ENCODE peak calls at places on chromosome 6, in ten cellular contexts. One of them, this sample, is unnamed.

GRCh38 chr6:170485159-170485558 is 67.9 kb downstream of the PSMB1 start:
- DNase-seq in mammary epithelial cell: no peak
- DNase-seq in IMR-90: no peak
- DNase-seq in H1: no peak
- DNase-seq in adipocyte: peak; percentile 12
- DNase-seq in colonic mucosa: no peak
- DNase-seq in PC-3: no peak
- DNase-seq in kidney: no peak
- DNase-seq in NT2/D1: no peak
- DNase-seq in DND-41: no peak
- DNase-seq in this sample: no peak

GRCh38 chr6:14804001-14804401 is 441.9 kb upstream of the JARID2 start:
- DNase-seq in mammary epithelial cell: peak; percentile 80
- DNase-seq in IMR-90: no peak
- DNase-seq in H1: no peak
- DNase-seq in adipocyte: peak; percentile 26
- DNase-seq in colonic mucosa: no peak
- DNase-seq in PC-3: no peak
- DNase-seq in kidney: no peak
- DNase-seq in NT2/D1: no peak
- DNase-seq in DND-41: no peak
- DNase-seq in this sample: no peak

GRCh38 chr6:21109421-21110178 is 484.0 kb upstream of the SOX4 start:
- DNase-seq in mammary epithelial cell: peak; percentile 60
- DNase-seq in IMR-90: peak; percentile 59
- DNase-seq in H1: no peak
- DNase-seq in adipocyte: peak; percentile 46
- DNase-seq in colonic mucosa: no peak
- DNase-seq in PC-3: peak; percentile 94
- DNase-seq in kidney: no peak
- DNase-seq in NT2/D1: no peak
- DNase-seq in DND-41: no peak
- DNase-seq in this sample: peak; percentile 93

GRCh38 chr6:149340200-149340599 is 22.7 kb downstream of the TAB2 start:
- DNase-seq in mammary epithelial cell: no peak
- DNase-seq in IMR-90: no peak
- DNase-seq in H1: no peak
- DNase-seq in adipocyte: no peak
- DNase-seq in colonic mucosa: no peak
- DNase-seq in PC-3: no peak
- DNase-seq in kidney: no peak
- DNase-seq in NT2/D1: no peak
- DNase-seq in DND-41: no peak
- DNase-seq in this sample: no peak

GRCh38 chr6:14765106-14765505 is 480.8 kb upstream of the JARID2 start:
- DNase-seq in mammary epithelial cell: peak; percentile 70
- DNase-seq in IMR-90: peak; percentile 44
- DNase-seq in H1: no peak
- DNase-seq in adipocyte: peak; percentile 25
- DNase-seq in colonic mucosa: no peak
- DNase-seq in PC-3: peak; percentile 49
- DNase-seq in kidney: no peak
- DNase-seq in NT2/D1: no peak
- DNase-seq in DND-41: no peak
- DNase-seq in this sample: peak; percentile 27

GRCh38 chr6:71321344-71321743 is 32.7 kb downstream of the OGFRL1 start:
- DNase-seq in mammary epithelial cell: no peak
- DNase-seq in IMR-90: no peak
- DNase-seq in H1: no peak
- DNase-seq in adipocyte: peak; percentile 42
- DNase-seq in colonic mucosa: no peak
- DNase-seq in PC-3: peak; percentile 7
- DNase-seq in kidney: no peak
- DNase-seq in NT2/D1: no peak
- DNase-seq in DND-41: no peak
- DNase-seq in this sample: no peak

GRCh38 chr6:21457647-21458046 is 135.9 kb upstream of the SOX4 start:
- DNase-seq in mammary epithelial cell: no peak
- DNase-seq in IMR-90: no peak
- DNase-seq in H1: no peak
- DNase-seq in adipocyte: no peak
- DNase-seq in colonic mucosa: no peak
- DNase-seq in PC-3: no peak
- DNase-seq in kidney: no peak
- DNase-seq in NT2/D1: no peak
- DNase-seq in DND-41: no peak
- DNase-seq in this sample: no peak

GRCh38 chr6:30727920-30728605 is 7.9 kb downstream of the TUBB start:
- DNase-seq in mammary epithelial cell: no peak
- DNase-seq in IMR-90: peak; percentile 71
- DNase-seq in H1: no peak
- DNase-seq in adipocyte: peak; percentile 36
- DNase-seq in colonic mucosa: no peak
- DNase-seq in PC-3: peak; percentile 36
- DNase-seq in kidney: peak; percentile 4
- DNase-seq in NT2/D1: no peak
- DNase-seq in DND-41: peak; percentile 21
- DNase-seq in this sample: no peak

DNA sequence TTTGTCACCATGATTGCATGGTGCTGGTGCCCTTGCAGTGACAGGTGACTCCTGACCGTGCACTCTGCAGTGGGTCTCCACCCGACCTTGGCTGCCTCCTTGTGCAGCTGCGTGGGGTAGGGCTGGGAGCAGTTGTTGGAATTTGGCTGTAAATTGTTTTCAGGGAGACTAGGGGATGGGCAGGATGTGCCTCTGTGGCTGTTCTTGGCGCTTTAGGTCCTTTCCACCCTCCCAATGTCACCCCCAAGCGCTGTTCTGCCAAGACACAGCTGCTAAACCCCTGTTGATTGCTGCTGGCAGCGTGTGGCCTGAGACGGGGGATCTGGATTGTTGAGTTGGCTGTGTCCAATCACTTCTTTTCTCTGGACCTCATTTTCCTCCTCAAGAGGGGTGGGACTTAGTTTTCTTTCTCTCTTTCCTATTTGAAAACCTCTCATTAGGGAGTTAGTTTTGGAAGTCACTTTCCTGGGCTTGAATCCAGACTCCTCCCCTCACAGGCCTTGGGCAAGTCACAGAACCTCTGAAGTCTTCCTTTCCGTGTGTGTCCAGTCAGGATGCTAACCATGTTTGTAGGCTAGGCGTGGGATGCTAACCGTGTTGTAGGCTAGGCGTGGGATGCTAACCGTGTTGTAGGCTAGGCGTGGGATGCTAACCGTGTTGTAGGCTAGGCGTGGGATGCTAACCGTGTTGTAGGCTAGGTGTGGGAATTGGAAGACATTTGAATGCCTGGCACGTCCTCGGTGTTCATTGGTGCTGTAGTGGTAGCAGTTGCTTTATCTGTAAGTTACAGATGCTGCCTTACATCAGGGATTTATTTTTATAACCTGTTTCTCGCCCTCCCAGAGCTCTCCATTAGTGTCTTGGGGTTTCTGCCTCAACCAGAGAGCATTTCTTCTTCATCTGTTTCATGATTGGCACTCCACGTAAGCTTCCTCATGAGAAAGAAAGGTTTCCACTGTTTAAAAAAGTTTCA is 8.6 kb downstream of the IGF2R start:
- DNase-seq in mammary epithelial cell: no peak
- DNase-seq in IMR-90: peak; percentile 69
- DNase-seq in H1: no peak
- DNase-seq in adipocyte: peak; percentile 34
- DNase-seq in colonic mucosa: no peak
- DNase-seq in PC-3: no peak
- DNase-seq in kidney: no peak
- DNase-seq in NT2/D1: no peak
- DNase-seq in DND-41: peak; percentile 55
- DNase-seq in this sample: peak; percentile 73
- H3K9ac ChIP-seq in mammary epithelial cell: no peak overlapping the region
- H3K9ac ChIP-seq in IMR-90: no peak overlapping the region
- H3K9ac ChIP-seq in H1: no peak overlapping the region
- H3K9ac ChIP-seq in adipocyte: no peak overlapping the region
- H3K9ac ChIP-seq in colonic mucosa: no peak overlapping the region
- H3K9ac ChIP-seq in PC-3: peak overlapping the region; percentile 88
- H3K9ac ChIP-seq in kidney: no peak overlapping the region
- H3K9ac ChIP-seq in NT2/D1: no peak overlapping the region
- H3K9ac ChIP-seq in DND-41: peak overlapping the region; percentile 69
- H3K9ac ChIP-seq in this sample: no peak overlapping the region

DNA sequence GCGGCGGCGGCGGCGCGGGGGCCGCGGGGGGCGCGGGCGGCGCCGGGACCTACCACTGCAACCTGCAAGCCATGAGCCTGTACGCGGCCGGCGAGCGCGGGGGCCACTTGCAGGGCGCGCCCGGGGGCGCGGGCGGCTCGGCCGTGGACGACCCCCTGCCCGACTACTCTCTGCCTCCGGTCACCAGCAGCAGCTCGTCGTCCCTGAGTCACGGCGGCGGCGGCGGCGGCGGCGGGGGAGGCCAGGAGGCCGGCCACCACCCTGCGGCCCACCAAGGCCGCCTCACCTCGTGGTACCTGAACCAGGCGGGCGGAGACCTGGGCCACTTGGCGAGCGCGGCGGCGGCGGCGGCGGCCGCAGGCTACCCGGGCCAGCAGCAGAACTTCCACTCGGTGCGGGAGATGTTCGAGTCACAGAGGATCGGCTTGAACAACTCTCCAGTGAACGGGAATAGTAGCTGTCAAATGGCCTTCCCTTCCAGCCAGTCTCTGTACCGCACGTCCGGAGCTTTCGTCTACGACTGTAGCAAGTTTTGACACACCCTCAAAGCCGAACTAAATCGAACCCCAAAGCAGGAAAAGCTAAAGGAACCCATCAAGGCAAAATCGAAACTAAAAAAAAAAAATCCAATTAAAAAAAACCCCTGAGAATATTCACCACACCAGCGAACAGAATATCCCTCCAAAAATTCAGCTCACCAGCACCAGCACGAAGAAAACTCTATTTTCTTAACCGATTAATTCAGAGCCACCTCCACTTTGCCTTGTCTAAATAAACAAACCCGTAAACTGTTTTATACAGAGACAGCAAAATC is 2.1 kb downstream of the FOXC1 start:
- DNase-seq in mammary epithelial cell: peak; percentile 47
- DNase-seq in IMR-90: peak; percentile 53
- DNase-seq in H1: no peak
- DNase-seq in adipocyte: peak; percentile 56
- DNase-seq in colonic mucosa: no peak
- DNase-seq in PC-3: peak; percentile 36
- DNase-seq in kidney: peak; percentile 74
- DNase-seq in NT2/D1: no peak
- DNase-seq in DND-41: no peak
- DNase-seq in this sample: peak; percentile 32
- H3K9ac ChIP-seq in mammary epithelial cell: peak overlapping the region; percentile 86
- H3K9ac ChIP-seq in IMR-90: peak overlapping the region; percentile 100
- H3K9ac ChIP-seq in H1: no peak overlapping the region
- H3K9ac ChIP-seq in adipocyte: peak overlapping the region; percentile 81
- H3K9ac ChIP-seq in colonic mucosa: peak overlapping the region; percentile 24
- H3K9ac ChIP-seq in PC-3: peak overlapping the region; percentile 76
- H3K9ac ChIP-seq in kidney: peak overlapping the region; percentile 60
- H3K9ac ChIP-seq in NT2/D1: no peak overlapping the region
- H3K9ac ChIP-seq in DND-41: no peak overlapping the region
- H3K9ac ChIP-seq in this sample: peak overlapping the region; percentile 88

GRCh38 chr6:93418448-93419303 is 683 bp downstream of the EPHA7 start:
- DNase-seq in mammary epithelial cell: no peak
- DNase-seq in IMR-90: no peak
- DNase-seq in H1: no peak
- DNase-seq in adipocyte: peak; percentile 29
- DNase-seq in colonic mucosa: peak; percentile 21
- DNase-seq in PC-3: peak; percentile 13
- DNase-seq in kidney: peak; percentile 71
- DNase-seq in NT2/D1: no peak
- DNase-seq in DND-41: no peak
- DNase-seq in this sample: peak; percentile 27

GRCh38 chr6:93417421-93417996 is 1.9 kb downstream of the EPHA7 start:
- DNase-seq in mammary epithelial cell: no peak
- DNase-seq in IMR-90: no peak
- DNase-seq in H1: no peak
- DNase-seq in adipocyte: peak; percentile 15
- DNase-seq in colonic mucosa: no peak
- DNase-seq in PC-3: peak; percentile 7
- DNase-seq in kidney: peak; percentile 38
- DNase-seq in NT2/D1: no peak
- DNase-seq in DND-41: no peak
- DNase-seq in this sample: peak; percentile 20

GRCh38 chr6:93420163-93420806 is 926 bp upstream of the EPHA7 start:
- DNase-seq in mammary epithelial cell: no peak
- DNase-seq in IMR-90: no peak
- DNase-seq in H1: no peak
- DNase-seq in adipocyte: no peak
- DNase-seq in colonic mucosa: no peak
- DNase-seq in PC-3: no peak
- DNase-seq in kidney: no peak
- DNase-seq in NT2/D1: no peak
- DNase-seq in DND-41: no peak
- DNase-seq in this sample: no peak

GRCh38 chr6:93418113-93418447 is 1.3 kb downstream of the EPHA7 start:
- DNase-seq in mammary epithelial cell: no peak
- DNase-seq in IMR-90: no peak
- DNase-seq in H1: no peak
- DNase-seq in adipocyte: no peak
- DNase-seq in colonic mucosa: no peak
- DNase-seq in PC-3: peak; percentile 6
- DNase-seq in kidney: no peak
- DNase-seq in NT2/D1: no peak
- DNase-seq in DND-41: no peak
- DNase-seq in this sample: no peak

DNA sequence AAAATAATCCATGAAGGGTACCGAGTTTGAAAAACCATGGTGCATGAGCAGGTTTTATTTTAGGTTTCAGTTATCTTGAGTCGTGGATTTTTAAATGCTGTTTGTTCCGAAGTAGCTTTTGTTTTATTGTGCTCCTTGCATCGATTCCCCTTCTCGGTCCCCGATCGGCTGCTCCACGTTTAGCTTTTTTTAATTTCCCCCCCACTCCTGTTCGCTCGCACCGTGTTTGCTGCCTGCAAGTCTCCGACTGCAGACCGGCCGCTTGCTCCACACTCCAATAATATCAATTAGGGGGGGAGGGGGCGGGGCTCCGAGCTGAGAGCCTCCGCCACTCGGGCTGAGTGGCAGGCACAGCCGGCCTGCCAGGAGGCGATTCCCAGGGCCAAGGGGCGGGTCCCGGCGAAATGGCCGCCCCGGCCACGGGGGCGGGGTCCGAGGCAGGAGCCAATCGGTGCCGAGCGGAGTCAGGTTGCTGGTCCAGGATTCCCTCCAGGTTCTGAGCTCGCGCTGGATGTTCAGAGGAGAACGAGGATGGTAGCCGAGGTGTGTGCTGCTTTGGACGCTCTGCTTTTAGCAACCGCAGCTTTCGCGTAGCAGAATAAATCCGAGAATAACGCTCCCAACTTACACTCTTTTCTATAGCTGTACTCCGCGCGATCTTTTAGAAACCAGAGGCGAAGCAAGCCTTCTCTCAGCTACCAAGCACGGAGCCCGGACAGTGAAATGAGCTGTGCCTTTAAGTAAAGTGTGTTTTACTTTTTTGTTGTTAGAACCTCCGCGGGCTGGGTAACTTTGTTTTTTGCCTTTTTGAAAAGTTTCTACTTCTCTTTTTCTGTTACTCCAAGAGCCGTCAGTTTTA is at the start of gene EPHA7:
- DNase-seq in mammary epithelial cell: peak; percentile 68
- DNase-seq in IMR-90: peak; percentile 76
- DNase-seq in H1: peak; percentile 94
- DNase-seq in adipocyte: peak; percentile 94
- DNase-seq in colonic mucosa: peak; percentile 90
- DNase-seq in PC-3: peak; percentile 93
- DNase-seq in kidney: peak; percentile 97
- DNase-seq in NT2/D1: peak; percentile 89
- DNase-seq in DND-41: no peak
- DNase-seq in this sample: peak; percentile 79
- H3K9ac ChIP-seq in mammary epithelial cell: no peak within 1 kb of the TSS
- H3K9ac ChIP-seq in IMR-90: no peak within 1 kb of the TSS
- H3K9ac ChIP-seq in H1: peak within 1 kb of the TSS; percentile 65
- H3K9ac ChIP-seq in adipocyte: no peak within 1 kb of the TSS
- H3K9ac ChIP-seq in colonic mucosa: peak within 1 kb of the TSS; percentile 29
- H3K9ac ChIP-seq in PC-3: peak within 1 kb of the TSS; percentile 50
- H3K9ac ChIP-seq in kidney: peak within 1 kb of the TSS; percentile 52
- H3K9ac ChIP-seq in NT2/D1: peak within 1 kb of the TSS; percentile 70
- H3K9ac ChIP-seq in DND-41: no peak within 1 kb of the TSS
- H3K9ac ChIP-seq in this sample: peak within 1 kb of the TSS; percentile 68

GRCh38 chr6:17492350-17492749 is 99.0 kb downstream of the CAP2 start:
- DNase-seq in mammary epithelial cell: no peak
- DNase-seq in IMR-90: no peak
- DNase-seq in H1: no peak
- DNase-seq in adipocyte: no peak
- DNase-seq in colonic mucosa: no peak
- DNase-seq in PC-3: no peak
- DNase-seq in kidney: no peak
- DNase-seq in NT2/D1: no peak
- DNase-seq in DND-41: no peak
- DNase-seq in this sample: no peak
- H3K9ac ChIP-seq in mammary epithelial cell: no peak overlapping the region
- H3K9ac ChIP-seq in IMR-90: no peak overlapping the region
- H3K9ac ChIP-seq in H1: no peak overlapping the region
- H3K9ac ChIP-seq in adipocyte: no peak overlapping the region
- H3K9ac ChIP-seq in colonic mucosa: no peak overlapping the region
- H3K9ac ChIP-seq in PC-3: no peak overlapping the region
- H3K9ac ChIP-seq in kidney: no peak overlapping the region
- H3K9ac ChIP-seq in NT2/D1: no peak overlapping the region
- H3K9ac ChIP-seq in DND-41: no peak overlapping the region
- H3K9ac ChIP-seq in this sample: no peak overlapping the region